ENCODE peak calls at places on chromosomes 5 and 9, in five cellular contexts. V is AG09319, K is bronchial epithelial cell, Q is sigmoid colon, U is WTC11. Y is an unnamed sample.

GRCh38 chr9:24036459-24036858 is 210.4 kb upstream of the ELAVL2 start:
- DNase-seq in V (no peak), K (no peak), Q (no peak), U (no peak), Y (no peak)

GRCh38 chr9:119400607-119401006 is 31.4 kb upstream of the BRINP1 start:
- DNase-seq in V (no peak), K (no peak), Q (no peak), U (no peak), Y (no peak)

GRCh38 chr5:151523335-151523734 is 67.8 kb downstream of the FAT2 start:
- DNase-seq in V (no peak), K (peak), Q (no peak), U (peak), Y (peak)

GRCh38 chr5:29460946-29461538 is 1732.4 kb upstream of the CDH6 start:
- DNase-seq in V (no peak), K (no peak), Q (no peak), U (no peak), Y (no peak)

GRCh38 chr5:135890867-135891266 is 4.8 kb downstream of the IL9 start:
- DNase-seq in V (no peak), K (no peak), Q (no peak), U (no peak), Y (no peak)

GRCh38 chr5:37136694-37137093 is 112.5 kb downstream of the CPLANE1 start:
- DNase-seq in V (no peak), K (no peak), Q (no peak), U (no peak), Y (no peak)

GRCh38 chr9:4741365-4742031 is 496 bp upstream of the AK3 start:
- DNase-seq in V (no peak), K (peak), Q (peak), U (peak), Y (peak)

GRCh38 chr9:2802494-2802921 is 41.4 kb downstream of the PUM3 start:
- DNase-seq in V (no peak), K (peak), Q (no peak), U (no peak), Y (no peak)

GRCh38 chr9:108271646-108272349 is 584.0 kb downstream of the ACTL7B start:
- DNase-seq in V (peak), K (peak), Q (no peak), U (no peak), Y (peak)

GRCh38 chr9:99828417-99829176 is 6.9 kb downstream of the NR4A3 start:
- DNase-seq in V (no peak), K (no peak), Q (no peak), U (peak), Y (peak)

GRCh38 chr9:4417578-4418325 is 72.5 kb upstream of the SLC1A1 start:
- DNase-seq in V (no peak), K (peak), Q (no peak), U (no peak), Y (no peak)

GRCh38 chr5:135393229-135393628 is 5.8 kb downstream of the MACROH2A1 start:
- DNase-seq in V (no peak), K (no peak), Q (no peak), U (no peak), Y (no peak)

GRCh38 chr9:13665418-13666066 is 386.1 kb upstream of the MPDZ start:
- DNase-seq in V (peak), K (peak), Q (no peak), U (no peak), Y (no peak)

GRCh38 chr5:157651623-157652376 is 438 bp downstream of the SOX30 start:
- DNase-seq in V (no peak), K (peak), Q (peak), U (peak), Y (peak)

GRCh38 chr5:111415053-111415452 is 97.3 kb downstream of the STARD4 start:
- DNase-seq in V (no peak), K (no peak), Q (no peak), U (no peak), Y (no peak)

GRCh38 chr5:97000391-97000790 is 64.5 kb downstream of the LNPEP start:
- DNase-seq in V (no peak), K (no peak), Q (no peak), U (no peak), Y (no peak)

GRCh38 chr9:65409471-65409980 is 124.5 kb upstream of the FOXD4L5 start:
- DNase-seq in V (no peak), K (no peak), Q (no peak), U (no peak), Y (no peak)

GRCh38 chr9:127407505-127407868 is 10.5 kb downstream of the SLC2A8 start:
- DNase-seq in V (no peak), K (no peak), Q (no peak), U (no peak), Y (no peak)

GRCh38 chr5:16654647-16655334 is 38.0 kb upstream of the RETREG1 start:
- DNase-seq in V (no peak), K (no peak), Q (no peak), U (no peak), Y (no peak)

GRCh38 chr5:102583663-102584062 is 84.9 kb upstream of the SLCO6A1 start:
- DNase-seq in V (peak), K (peak), Q (no peak), U (no peak), Y (no peak)

GRCh38 chr9:132742821-132743311 is 72.6 kb downstream of the GTF3C4 start:
- DNase-seq in V (no peak), K (no peak), Q (no peak), U (peak), Y (no peak)

GRCh38 chr5:58459860-58460726 is at the start of gene PLK2:
- DNase-seq in V (peak), K (peak), Q (peak), U (peak), Y (peak)

GRCh38 chr5:108459661-108460170 is 77.8 kb upstream of the FBXL17 start:
- DNase-seq in V (no peak), K (no peak), Q (no peak), U (no peak), Y (no peak)

GRCh38 chr5:133265720-133266575 is 214.1 kb downstream of the HSPA4 start:
- DNase-seq in V (no peak), K (no peak), Q (no peak), U (no peak), Y (no peak)

GRCh38 chr5:134554319-134555222 is 29.1 kb downstream of the JADE2 start:
- DNase-seq in V (peak), K (peak), Q (peak), U (no peak), Y (no peak)

DNA sequence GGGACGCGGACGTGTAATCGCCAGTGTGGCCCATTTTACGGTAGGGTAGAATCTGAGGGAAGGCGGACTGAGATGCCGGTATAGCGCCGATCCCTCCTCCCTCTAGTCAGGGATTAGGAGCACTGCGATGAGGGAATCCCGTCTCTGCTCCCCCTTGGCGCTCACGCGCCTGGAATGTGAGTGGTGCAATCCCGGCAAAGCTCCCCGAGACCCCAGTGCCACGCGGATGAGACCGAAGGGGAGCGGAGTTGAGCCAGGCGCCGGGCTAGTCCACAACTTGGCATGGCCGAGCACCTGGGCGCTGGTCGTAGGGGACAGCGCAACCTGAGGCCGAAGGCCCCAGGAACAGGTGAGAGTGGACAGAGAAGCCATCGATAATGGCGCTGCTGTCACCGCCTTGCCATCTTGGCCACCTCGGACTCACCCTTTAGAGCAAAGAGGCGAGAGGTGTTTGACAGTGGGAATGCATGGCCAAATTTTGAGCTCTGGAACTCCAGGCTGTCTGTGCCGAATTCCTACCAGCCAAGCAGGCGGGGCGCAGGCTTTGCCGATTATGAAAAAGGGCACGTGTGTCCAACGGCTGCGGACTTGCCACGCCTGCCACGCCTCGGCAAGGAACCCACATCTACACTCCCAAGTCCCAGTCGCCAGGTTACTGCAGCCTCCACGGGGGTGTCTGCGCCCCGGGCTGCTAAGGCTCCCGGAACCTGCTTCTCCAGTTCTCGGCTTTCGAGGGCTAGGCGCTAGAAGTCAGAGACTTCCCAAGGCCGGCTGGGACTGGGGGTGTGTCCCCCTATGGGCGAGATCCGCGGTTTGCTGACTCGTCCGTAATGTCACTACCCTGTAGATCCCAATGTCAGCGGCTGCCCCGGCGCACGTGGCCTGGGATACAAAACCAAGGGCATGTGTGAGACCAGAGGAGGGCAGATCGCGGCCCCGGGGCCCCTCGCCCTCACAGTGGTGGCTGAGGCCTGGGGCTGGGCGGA is 2.6 kb downstream of the NPR3 start:
- DNase-seq in V (no peak), K (peak), Q (peak), U (peak), Y (peak)
- TF ChIP-seq CTCF in V (no peak), K (no peak), Q (no peak), U (no peak), Y (no peak)

DNA sequence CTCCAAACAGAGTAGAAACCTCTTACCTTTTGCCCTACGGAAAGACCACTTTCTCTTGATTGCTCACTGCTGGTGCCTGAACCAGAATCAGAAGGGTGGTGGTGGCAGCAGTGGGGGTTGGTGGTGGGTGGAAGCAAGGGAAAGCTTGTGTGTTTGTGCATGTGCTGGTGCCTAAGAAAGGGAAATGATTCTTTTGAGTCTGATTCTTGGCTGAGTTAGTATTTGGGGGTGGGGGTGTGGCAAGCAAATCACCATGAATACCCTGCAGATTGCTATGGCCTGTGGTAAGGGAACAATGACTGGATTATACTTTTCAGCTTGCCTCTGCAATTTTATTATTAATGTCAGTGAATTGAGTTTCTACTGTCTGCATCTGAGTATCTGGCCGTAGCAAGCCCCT is 106.6 kb downstream of the ARHGAP26 start:
- DNase-seq in V (no peak), K (no peak), Q (no peak), U (no peak), Y (no peak)
- TF ChIP-seq CTCF in V (no peak), K (no peak), Q (no peak), U (no peak), Y (no peak)

DNA sequence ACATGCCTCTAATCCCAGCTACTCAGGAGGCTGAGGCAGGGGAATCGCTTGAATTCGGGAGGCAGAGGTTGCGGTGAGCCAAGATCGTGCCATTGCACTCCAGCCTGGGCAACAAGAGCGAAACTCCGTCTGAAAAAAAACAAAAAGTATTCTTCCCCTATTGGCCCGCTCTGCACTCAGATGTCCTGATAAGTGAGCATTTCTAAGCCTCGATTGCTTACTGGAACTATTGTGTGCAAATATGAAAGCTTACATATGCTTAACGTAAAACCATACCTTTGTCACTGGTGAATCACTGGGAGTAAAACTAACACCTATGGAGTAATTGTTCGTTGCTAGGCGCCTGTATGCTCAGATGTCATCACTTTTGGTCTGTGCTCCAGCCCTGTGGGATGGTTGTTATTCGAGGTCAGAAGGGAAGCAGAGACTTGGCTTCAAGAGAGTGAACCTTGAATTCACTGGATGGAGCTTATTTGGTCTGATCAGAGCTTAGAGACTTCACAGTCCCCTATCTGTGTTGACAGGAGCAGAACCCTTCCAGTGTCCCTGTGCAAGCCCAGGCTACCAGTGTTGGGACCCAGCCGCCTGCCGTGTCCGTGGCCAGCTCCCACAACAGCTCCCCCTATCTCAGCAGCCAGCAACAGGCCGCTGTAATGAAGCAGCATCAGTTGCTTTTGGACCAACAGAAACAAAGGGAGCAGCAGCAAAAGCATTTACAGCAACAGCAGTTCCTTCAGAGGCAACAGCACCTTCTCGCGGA is 25.3 kb upstream of the LTC4S start:
- DNase-seq in V (no peak), K (peak), Q (no peak), U (peak), Y (no peak)
- TF ChIP-seq CTCF in V (no peak), K (no peak), Q (no peak), U (no peak), Y (no peak)

GRCh38 chr9:28805197-28805596 is 1231.9 kb upstream of the C9orf72 start:
- DNase-seq in V (no peak), K (no peak), Q (no peak), U (no peak), Y (no peak)
- TF ChIP-seq CTCF in V (no peak), K (no peak), Q (no peak), U (no peak), Y (no peak)

GRCh38 chr9:85610074-85610855 is 131.5 kb downstream of the AGTPBP1 start:
- DNase-seq in V (peak), K (peak), Q (no peak), U (peak), Y (no peak)
- TF ChIP-seq CTCF in V (peak), K (peak), Q (peak), U (no peak), Y (peak)

GRCh38 chr9:112945620-112946208 is 55.0 kb upstream of the SLC46A2 start:
- DNase-seq in V (no peak), K (no peak), Q (no peak), U (peak), Y (no peak)
- TF ChIP-seq CTCF in V (no peak), K (no peak), Q (no peak), U (peak), Y (no peak)

DNA sequence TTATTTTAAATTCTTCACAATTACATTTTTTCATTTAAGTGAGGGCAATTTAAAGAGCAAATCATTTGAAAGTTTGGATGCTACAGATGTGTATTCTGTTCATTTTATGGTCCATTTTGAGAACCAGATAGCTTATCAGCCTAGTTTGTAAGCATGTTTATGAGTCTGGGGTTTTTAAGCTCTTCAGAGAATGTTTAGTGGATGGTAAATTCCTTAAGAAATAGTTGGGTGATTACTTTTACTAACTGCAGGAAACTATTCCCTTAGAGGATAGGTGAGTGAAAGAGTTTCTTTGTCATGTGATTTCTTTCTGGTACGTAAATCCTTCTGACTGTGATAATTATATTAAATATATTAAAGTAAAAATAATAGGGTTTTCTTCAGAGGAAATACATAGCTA is 17.6 kb downstream of the RASGRF2 start:
- DNase-seq in V (no peak), K (no peak), Q (no peak), U (no peak), Y (no peak)
- TF ChIP-seq CTCF in V (no peak), K (no peak), Q (no peak), U (no peak), Y (no peak)